ENCODE peak calls at places on chromosomes 5 and 9, in nine cellular contexts. One of them, this sample, is unnamed.

GRCh38 chr5:72244862-72245371 is 75.1 kb downstream of the MRPS27 start:
- DNase-seq in HFFc6: peak
- DNase-seq in ascending aorta: no peak
- DNase-seq in uterus: peak
- DNase-seq in CD8-positive, alpha-beta T cell: no peak
- DNase-seq in tibial nerve: no peak
- DNase-seq in gastrocnemius medialis: no peak
- DNase-seq in fibroblast of mammary gland: peak
- DNase-seq in type B pancreatic cell: no peak
- DNase-seq in this sample: no peak

GRCh38 chr9:81759680-81760215 is 70.4 kb upstream of the TLE1 start:
- DNase-seq in HFFc6: peak
- DNase-seq in ascending aorta: peak
- DNase-seq in uterus: peak
- DNase-seq in CD8-positive, alpha-beta T cell: no peak
- DNase-seq in tibial nerve: no peak
- DNase-seq in gastrocnemius medialis: no peak
- DNase-seq in fibroblast of mammary gland: peak
- DNase-seq in type B pancreatic cell: no peak
- DNase-seq in this sample: no peak

GRCh38 chr5:86665984-86666760 is 48.4 kb downstream of the COX7C start:
- DNase-seq in HFFc6: no peak
- DNase-seq in ascending aorta: no peak
- DNase-seq in uterus: no peak
- DNase-seq in CD8-positive, alpha-beta T cell: peak
- DNase-seq in tibial nerve: no peak
- DNase-seq in gastrocnemius medialis: no peak
- DNase-seq in fibroblast of mammary gland: no peak
- DNase-seq in type B pancreatic cell: no peak
- DNase-seq in this sample: no peak

GRCh38 chr5:181260720-181261319 is at the start of gene TRIM52:
- DNase-seq in HFFc6: peak
- DNase-seq in ascending aorta: peak
- DNase-seq in uterus: peak
- DNase-seq in CD8-positive, alpha-beta T cell: peak
- DNase-seq in tibial nerve: peak
- DNase-seq in gastrocnemius medialis: peak
- DNase-seq in fibroblast of mammary gland: peak
- DNase-seq in type B pancreatic cell: peak
- DNase-seq in this sample: peak

GRCh38 chr9:36874261-36874660 is 159.8 kb downstream of the PAX5 start:
- DNase-seq in HFFc6: no peak
- DNase-seq in ascending aorta: no peak
- DNase-seq in uterus: no peak
- DNase-seq in CD8-positive, alpha-beta T cell: no peak
- DNase-seq in tibial nerve: no peak
- DNase-seq in gastrocnemius medialis: no peak
- DNase-seq in fibroblast of mammary gland: no peak
- DNase-seq in type B pancreatic cell: no peak
- DNase-seq in this sample: no peak

GRCh38 chr5:77864997-77865396 is 88.9 kb upstream of the TBCA start:
- DNase-seq in HFFc6: no peak
- DNase-seq in ascending aorta: no peak
- DNase-seq in uterus: no peak
- DNase-seq in CD8-positive, alpha-beta T cell: no peak
- DNase-seq in tibial nerve: no peak
- DNase-seq in gastrocnemius medialis: no peak
- DNase-seq in fibroblast of mammary gland: no peak
- DNase-seq in type B pancreatic cell: no peak
- DNase-seq in this sample: no peak

GRCh38 chr5:149262315-149262714 is 9.3 kb upstream of the AFAP1L1 start:
- DNase-seq in HFFc6: no peak
- DNase-seq in ascending aorta: no peak
- DNase-seq in uterus: no peak
- DNase-seq in CD8-positive, alpha-beta T cell: no peak
- DNase-seq in tibial nerve: no peak
- DNase-seq in gastrocnemius medialis: no peak
- DNase-seq in fibroblast of mammary gland: no peak
- DNase-seq in type B pancreatic cell: no peak
- DNase-seq in this sample: no peak

GRCh38 chr5:159773062-159773924 is 143.0 kb upstream of the ADRA1B start:
- DNase-seq in HFFc6: peak
- DNase-seq in ascending aorta: peak
- DNase-seq in uterus: peak
- DNase-seq in CD8-positive, alpha-beta T cell: peak
- DNase-seq in tibial nerve: peak
- DNase-seq in gastrocnemius medialis: peak
- DNase-seq in fibroblast of mammary gland: peak
- DNase-seq in type B pancreatic cell: no peak
- DNase-seq in this sample: peak

GRCh38 chr5:80061541-80061940 is 26.4 kb downstream of the THBS4 start:
- DNase-seq in HFFc6: no peak
- DNase-seq in ascending aorta: no peak
- DNase-seq in uterus: no peak
- DNase-seq in CD8-positive, alpha-beta T cell: no peak
- DNase-seq in tibial nerve: no peak
- DNase-seq in gastrocnemius medialis: no peak
- DNase-seq in fibroblast of mammary gland: no peak
- DNase-seq in type B pancreatic cell: no peak
- DNase-seq in this sample: no peak

GRCh38 chr5:1332461-1333001 is 12.4 kb downstream of the CLPTM1L start:
- DNase-seq in HFFc6: no peak
- DNase-seq in ascending aorta: no peak
- DNase-seq in uterus: no peak
- DNase-seq in CD8-positive, alpha-beta T cell: no peak
- DNase-seq in tibial nerve: no peak
- DNase-seq in gastrocnemius medialis: no peak
- DNase-seq in fibroblast of mammary gland: no peak
- DNase-seq in type B pancreatic cell: no peak
- DNase-seq in this sample: no peak

GRCh38 chr5:21774791-21775190 is 1078.4 kb downstream of the CDH12 start:
- DNase-seq in HFFc6: no peak
- DNase-seq in ascending aorta: no peak
- DNase-seq in uterus: no peak
- DNase-seq in CD8-positive, alpha-beta T cell: no peak
- DNase-seq in tibial nerve: no peak
- DNase-seq in gastrocnemius medialis: no peak
- DNase-seq in fibroblast of mammary gland: peak
- DNase-seq in type B pancreatic cell: no peak
- DNase-seq in this sample: no peak

GRCh38 chr9:3468407-3469205 is 57.2 kb downstream of the RFX3 start:
- DNase-seq in HFFc6: no peak
- DNase-seq in ascending aorta: no peak
- DNase-seq in uterus: no peak
- DNase-seq in CD8-positive, alpha-beta T cell: no peak
- DNase-seq in tibial nerve: no peak
- DNase-seq in gastrocnemius medialis: no peak
- DNase-seq in fibroblast of mammary gland: no peak
- DNase-seq in type B pancreatic cell: no peak
- DNase-seq in this sample: no peak

GRCh38 chr5:180648658-180649296 is 623 bp downstream of the FLT4 start:
- DNase-seq in HFFc6: no peak
- DNase-seq in ascending aorta: no peak
- DNase-seq in uterus: no peak
- DNase-seq in CD8-positive, alpha-beta T cell: no peak
- DNase-seq in tibial nerve: no peak
- DNase-seq in gastrocnemius medialis: no peak
- DNase-seq in fibroblast of mammary gland: no peak
- DNase-seq in type B pancreatic cell: peak
- DNase-seq in this sample: peak

GRCh38 chr5:80516826-80517225 is 28.9 kb downstream of the FAM151B start:
- DNase-seq in HFFc6: peak
- DNase-seq in ascending aorta: no peak
- DNase-seq in uterus: no peak
- DNase-seq in CD8-positive, alpha-beta T cell: no peak
- DNase-seq in tibial nerve: no peak
- DNase-seq in gastrocnemius medialis: peak
- DNase-seq in fibroblast of mammary gland: peak
- DNase-seq in type B pancreatic cell: no peak
- DNase-seq in this sample: no peak

GRCh38 chr9:69955536-69956355 is 87.9 kb upstream of the MAMDC2 start:
- DNase-seq in HFFc6: no peak
- DNase-seq in ascending aorta: no peak
- DNase-seq in uterus: no peak
- DNase-seq in CD8-positive, alpha-beta T cell: no peak
- DNase-seq in tibial nerve: no peak
- DNase-seq in gastrocnemius medialis: no peak
- DNase-seq in fibroblast of mammary gland: no peak
- DNase-seq in type B pancreatic cell: no peak
- DNase-seq in this sample: no peak

GRCh38 chr9:137096785-137097546 is 10.2 kb downstream of the MAN1B1 start:
- DNase-seq in HFFc6: no peak
- DNase-seq in ascending aorta: no peak
- DNase-seq in uterus: no peak
- DNase-seq in CD8-positive, alpha-beta T cell: no peak
- DNase-seq in tibial nerve: no peak
- DNase-seq in gastrocnemius medialis: no peak
- DNase-seq in fibroblast of mammary gland: no peak
- DNase-seq in type B pancreatic cell: no peak
- DNase-seq in this sample: no peak
- TF ChIP-seq CTCF in HFFc6: no peak
- TF ChIP-seq CTCF in ascending aorta: no peak
- TF ChIP-seq CTCF in uterus: no peak
- TF ChIP-seq CTCF in CD8-positive, alpha-beta T cell: no peak
- TF ChIP-seq CTCF in tibial nerve: no peak
- TF ChIP-seq CTCF in gastrocnemius medialis: no peak
- TF ChIP-seq CTCF in fibroblast of mammary gland: no peak
- TF ChIP-seq CTCF in type B pancreatic cell: no peak
- TF ChIP-seq CTCF in this sample: no peak

GRCh38 chr5:174897281-174897950 is 173.0 kb downstream of the MSX2 start:
- DNase-seq in HFFc6: no peak
- DNase-seq in ascending aorta: no peak
- DNase-seq in uterus: no peak
- DNase-seq in CD8-positive, alpha-beta T cell: no peak
- DNase-seq in tibial nerve: no peak
- DNase-seq in gastrocnemius medialis: no peak
- DNase-seq in fibroblast of mammary gland: no peak
- DNase-seq in type B pancreatic cell: no peak
- DNase-seq in this sample: no peak

GRCh38 chr5:174900176-174900692 is 175.9 kb downstream of the MSX2 start:
- DNase-seq in HFFc6: no peak
- DNase-seq in ascending aorta: no peak
- DNase-seq in uterus: no peak
- DNase-seq in CD8-positive, alpha-beta T cell: no peak
- DNase-seq in tibial nerve: no peak
- DNase-seq in gastrocnemius medialis: no peak
- DNase-seq in fibroblast of mammary gland: peak
- DNase-seq in type B pancreatic cell: no peak
- DNase-seq in this sample: no peak

GRCh38 chr5:174901336-174901735 is 177.0 kb downstream of the MSX2 start:
- DNase-seq in HFFc6: no peak
- DNase-seq in ascending aorta: no peak
- DNase-seq in uterus: no peak
- DNase-seq in CD8-positive, alpha-beta T cell: no peak
- DNase-seq in tibial nerve: no peak
- DNase-seq in gastrocnemius medialis: no peak
- DNase-seq in fibroblast of mammary gland: no peak
- DNase-seq in type B pancreatic cell: no peak
- DNase-seq in this sample: no peak

GRCh38 chr5:174903333-174903732 is 179.0 kb downstream of the MSX2 start:
- DNase-seq in HFFc6: no peak
- DNase-seq in ascending aorta: no peak
- DNase-seq in uterus: no peak
- DNase-seq in CD8-positive, alpha-beta T cell: no peak
- DNase-seq in tibial nerve: no peak
- DNase-seq in gastrocnemius medialis: no peak
- DNase-seq in fibroblast of mammary gland: peak
- DNase-seq in type B pancreatic cell: no peak
- DNase-seq in this sample: no peak
- TF ChIP-seq CTCF in HFFc6: no peak
- TF ChIP-seq CTCF in ascending aorta: no peak
- TF ChIP-seq CTCF in uterus: no peak
- TF ChIP-seq CTCF in CD8-positive, alpha-beta T cell: no peak
- TF ChIP-seq CTCF in tibial nerve: no peak
- TF ChIP-seq CTCF in gastrocnemius medialis: no peak
- TF ChIP-seq CTCF in fibroblast of mammary gland: peak
- TF ChIP-seq CTCF in type B pancreatic cell: no peak
- TF ChIP-seq CTCF in this sample: no peak

DNA sequence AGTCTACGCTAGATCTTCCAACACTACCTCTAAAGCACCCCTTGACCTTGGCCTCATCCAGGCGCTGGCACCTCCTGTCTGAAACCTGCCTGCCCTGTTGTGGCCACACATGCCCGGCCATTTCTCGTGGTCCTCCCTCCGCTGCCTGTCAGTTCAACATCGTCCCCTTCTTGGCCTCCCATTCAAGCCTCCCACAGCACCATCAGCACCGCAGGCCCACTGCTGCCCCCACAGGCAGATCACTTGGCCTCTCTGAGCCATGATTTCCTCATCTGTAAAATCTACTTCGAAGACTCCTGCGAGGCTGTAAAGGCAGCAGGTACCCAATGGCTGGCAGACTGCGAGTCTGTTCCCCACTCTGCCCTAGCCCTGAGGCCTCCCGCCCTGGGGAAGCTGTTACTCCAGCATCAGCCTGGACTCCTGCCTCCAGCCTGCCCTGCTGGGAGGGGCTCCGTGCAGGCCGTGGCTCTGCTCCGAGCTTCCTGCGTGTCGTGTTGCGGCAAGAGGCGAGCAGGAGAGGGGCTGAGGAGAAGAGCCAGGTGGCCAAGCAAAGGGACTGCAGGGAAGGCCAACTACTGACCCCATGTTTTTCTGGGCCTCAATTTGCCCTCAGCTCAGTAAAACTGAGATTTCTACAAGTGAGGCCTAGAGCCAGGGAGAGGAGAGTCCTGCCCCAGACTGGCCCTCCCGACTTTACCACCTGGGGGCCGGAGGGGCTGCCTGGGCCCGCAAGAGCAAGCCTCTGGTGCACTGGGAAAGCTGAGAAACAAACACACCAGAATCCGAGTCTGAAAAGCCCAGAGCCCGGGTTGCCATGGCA is 70.5 kb upstream of the LRRTM2 start:
- DNase-seq in HFFc6: no peak
- DNase-seq in ascending aorta: no peak
- DNase-seq in uterus: no peak
- DNase-seq in CD8-positive, alpha-beta T cell: no peak
- DNase-seq in tibial nerve: no peak
- DNase-seq in gastrocnemius medialis: no peak
- DNase-seq in fibroblast of mammary gland: no peak
- DNase-seq in type B pancreatic cell: peak
- DNase-seq in this sample: peak
- TF ChIP-seq CTCF in HFFc6: peak
- TF ChIP-seq CTCF in ascending aorta: no peak
- TF ChIP-seq CTCF in uterus: no peak
- TF ChIP-seq CTCF in CD8-positive, alpha-beta T cell: no peak
- TF ChIP-seq CTCF in tibial nerve: no peak
- TF ChIP-seq CTCF in gastrocnemius medialis: no peak
- TF ChIP-seq CTCF in fibroblast of mammary gland: no peak
- TF ChIP-seq CTCF in type B pancreatic cell: peak
- TF ChIP-seq CTCF in this sample: no peak

DNA sequence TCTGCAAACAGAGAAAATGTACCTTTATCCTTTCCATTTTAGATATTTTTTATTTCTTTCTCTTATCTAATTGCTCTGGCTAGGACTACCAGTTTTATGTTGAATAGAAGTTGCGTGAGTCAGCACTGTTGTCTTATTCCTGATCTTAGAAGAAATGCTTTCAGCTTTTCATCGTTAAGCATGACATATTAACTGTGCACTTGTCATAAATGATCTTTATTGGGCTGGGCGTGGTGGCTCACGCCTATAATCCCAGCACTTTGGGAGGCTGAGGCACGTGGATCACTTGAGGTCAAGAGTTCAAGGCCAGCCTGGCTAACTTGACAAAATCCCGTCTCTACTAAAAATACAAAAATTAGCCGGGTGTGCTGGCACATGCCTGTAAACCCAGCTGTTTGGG is 8.2 kb upstream of the ECM2 start:
- DNase-seq in HFFc6: no peak
- DNase-seq in ascending aorta: no peak
- DNase-seq in uterus: no peak
- DNase-seq in CD8-positive, alpha-beta T cell: no peak
- DNase-seq in tibial nerve: no peak
- DNase-seq in gastrocnemius medialis: no peak
- DNase-seq in fibroblast of mammary gland: no peak
- DNase-seq in type B pancreatic cell: no peak
- DNase-seq in this sample: no peak
- TF ChIP-seq CTCF in HFFc6: no peak
- TF ChIP-seq CTCF in ascending aorta: no peak
- TF ChIP-seq CTCF in uterus: no peak
- TF ChIP-seq CTCF in CD8-positive, alpha-beta T cell: no peak
- TF ChIP-seq CTCF in tibial nerve: no peak
- TF ChIP-seq CTCF in gastrocnemius medialis: no peak
- TF ChIP-seq CTCF in fibroblast of mammary gland: no peak
- TF ChIP-seq CTCF in type B pancreatic cell: no peak
- TF ChIP-seq CTCF in this sample: no peak

This sample was measured in neural crest cell.